ENCODE peak calls at places on chromosomes 7 and 10, in six cellular contexts. Q is NCI-H345; N is GM13977; J is activated T-cell treated with anti-CD3 and anti-CD28 coated beads, Interleukin-2, amount 50 U/mL, for 4 hours; G is kidney epithelial cell; K is activated T-helper 1 cell treated with Interleukin-2 at 50 U/mL for 16 hours. C is an unnamed sample.

GRCh38 chr10:104099274-104099673 is 13.6 kb upstream of the COL17A1 start:
- DNase-seq in Q (no peak), N (no peak), J (no peak), G (no peak), K (no peak), C (no peak)

GRCh38 chr7:156537006-156537405 is 103.6 kb upstream of the RNF32 start:
- DNase-seq in Q (no peak), N (no peak), J (no peak), G (no peak), K (no peak), C (no peak)

GRCh38 chr10:34637419-34637911 is 177.6 kb downstream of the PARD3 start:
- DNase-seq in Q (peak), N (peak), J (peak), G (no peak), K (peak), C (peak)

GRCh38 chr10:68879628-68880027 is 21.5 kb upstream of the DDX50 start:
- DNase-seq in Q (no peak), N (no peak), J (no peak), G (no peak), K (no peak), C (no peak)

GRCh38 chr7:1767524-1767923 is 97.4 kb downstream of the ELFN1 start:
- DNase-seq in Q (no peak), N (no peak), J (no peak), G (no peak), K (no peak), C (no peak)

GRCh38 chr7:47771301-47771989 is 176.8 kb downstream of the PKD1L1 start:
- DNase-seq in Q (no peak), N (no peak), J (no peak), G (no peak), K (no peak), C (no peak)

GRCh38 chr10:86409183-86409582 is 42.6 kb upstream of the GRID1 start:
- DNase-seq in Q (no peak), N (no peak), J (no peak), G (no peak), K (no peak), C (no peak)

GRCh38 chr10:94677691-94678090 is 5.8 kb upstream of the CYP2C18 start:
- DNase-seq in Q (no peak), N (no peak), J (no peak), G (no peak), K (no peak), C (no peak)

GRCh38 chr10:78304091-78305045 is 270.7 kb downstream of the RPS24 start:
- DNase-seq in Q (no peak), N (no peak), J (no peak), G (no peak), K (no peak), C (no peak)

GRCh38 chr10:27745719-27746363 is at the start of gene MKX:
- DNase-seq in Q (no peak), N (no peak), J (peak), G (no peak), K (no peak), C (no peak)

GRCh38 chr7:113561446-113561845 is 357.4 kb downstream of the PPP1R3A start:
- DNase-seq in Q (no peak), N (no peak), J (no peak), G (no peak), K (no peak), C (no peak)